ENCODE peak calls at places on chromosomes 4 and X, in four cellular contexts. H is GM12878, D is IMR-90, E is K562. B is an unnamed sample.

GRCh38 chr4:130131536-130131935 is 1035.6 kb downstream of the C4orf33 start:
- DNase-seq in H (no peak), D (no peak), E (no peak), B (no peak)

GRCh38 chr4:967113-968104 is 6.0 kb downstream of the DGKQ start:
- DNase-seq in H (no peak), D (no peak), E (no peak), B (no peak)

GRCh38 chrX:39907964-39908616 is 189.7 kb downstream of the BCOR start:
- DNase-seq in H (no peak), D (peak; percentile 95), E (no peak), B (peak; percentile 45)

GRCh38 chr4:83212041-83212851 is 72.4 kb downstream of the COQ2 start:
- DNase-seq in H (peak; percentile 90), D (no peak), E (no peak), B (no peak)

GRCh38 chr4:99876946-99877345 is 17.3 kb downstream of the LAMTOR3 start:
- DNase-seq in H (no peak), D (no peak), E (no peak), B (no peak)

GRCh38 chr4:104487105-104487504 is 7.6 kb downstream of the CXXC4 start:
- DNase-seq in H (no peak), D (no peak), E (no peak), B (no peak)

GRCh38 chrX:32708542-32708941 is 502.8 kb downstream of the DMD start:
- DNase-seq in H (no peak), D (no peak), E (no peak), B (no peak)

GRCh38 chrX:103779156-103779555 is 2.5 kb downstream of the PLP1 start:
- DNase-seq in H (no peak), D (no peak), E (no peak), B (peak; percentile 2)

GRCh38 chr4:38909015-38909414 is 41.4 kb downstream of the FAM114A1 start:
- DNase-seq in H (no peak), D (no peak), E (no peak), B (no peak)

GRCh38 chr4:139865537-139865936 is 199.9 kb downstream of the MGST2 start:
- DNase-seq in H (no peak), D (no peak), E (no peak), B (no peak)

GRCh38 chr4:123785515-123785914 is 388.9 kb downstream of the SPRY1 start:
- DNase-seq in H (no peak), D (peak; percentile 96), E (no peak), B (peak; percentile 10)

GRCh38 chr4:70936200-70936787 is 34.1 kb downstream of the MOB1B start:
- DNase-seq in H (no peak), D (peak; percentile 61), E (no peak), B (no peak)

GRCh38 chr4:190019023-190019858 is 7.8 kb downstream of the FRG2 start:
- DNase-seq in H (no peak), D (no peak), E (no peak), B (no peak)

GRCh38 chrX:31099536-31100090 is 27.8 kb upstream of the FTHL17 start:
- DNase-seq in H (peak; percentile 77), D (no peak), E (no peak), B (no peak)

GRCh38 chrX:44432641-44433040 is 89.2 kb upstream of the EFHC2 start:
- DNase-seq in H (no peak), D (peak; percentile 3), E (no peak), B (peak; percentile 64)

GRCh38 chr4:54571293-54571723 is 86.4 kb upstream of the KIT start:
- DNase-seq in H (no peak), D (no peak), E (peak; percentile 95), B (no peak)

GRCh38 chr4:25817059-25817681 is 45.6 kb downstream of the SEL1L3 start:
- DNase-seq in H (no peak), D (peak; percentile 86), E (no peak), B (no peak)

GRCh38 chrX:123525131-123525725 is 207.6 kb downstream of the THOC2 start:
- DNase-seq in H (no peak), D (no peak), E (no peak), B (no peak)

GRCh38 chr4:164154416-164154815 is 599.5 kb upstream of the SMIM31 start:
- DNase-seq in H (no peak), D (no peak), E (no peak), B (no peak)

GRCh38 chrX:46125139-46125538 is 420.1 kb downstream of the ZNF674 start:
- DNase-seq in H (no peak), D (no peak), E (no peak), B (no peak)

GRCh38 chrX:30637874-30638793 is 15.1 kb upstream of the GK start:
- DNase-seq in H (no peak), D (no peak), E (no peak), B (no peak)

GRCh38 chr4:122894802-122895201 is 27.6 kb downstream of the NUDT6 start:
- DNase-seq in H (no peak), D (no peak), E (no peak), B (peak; percentile 39)

DNA sequence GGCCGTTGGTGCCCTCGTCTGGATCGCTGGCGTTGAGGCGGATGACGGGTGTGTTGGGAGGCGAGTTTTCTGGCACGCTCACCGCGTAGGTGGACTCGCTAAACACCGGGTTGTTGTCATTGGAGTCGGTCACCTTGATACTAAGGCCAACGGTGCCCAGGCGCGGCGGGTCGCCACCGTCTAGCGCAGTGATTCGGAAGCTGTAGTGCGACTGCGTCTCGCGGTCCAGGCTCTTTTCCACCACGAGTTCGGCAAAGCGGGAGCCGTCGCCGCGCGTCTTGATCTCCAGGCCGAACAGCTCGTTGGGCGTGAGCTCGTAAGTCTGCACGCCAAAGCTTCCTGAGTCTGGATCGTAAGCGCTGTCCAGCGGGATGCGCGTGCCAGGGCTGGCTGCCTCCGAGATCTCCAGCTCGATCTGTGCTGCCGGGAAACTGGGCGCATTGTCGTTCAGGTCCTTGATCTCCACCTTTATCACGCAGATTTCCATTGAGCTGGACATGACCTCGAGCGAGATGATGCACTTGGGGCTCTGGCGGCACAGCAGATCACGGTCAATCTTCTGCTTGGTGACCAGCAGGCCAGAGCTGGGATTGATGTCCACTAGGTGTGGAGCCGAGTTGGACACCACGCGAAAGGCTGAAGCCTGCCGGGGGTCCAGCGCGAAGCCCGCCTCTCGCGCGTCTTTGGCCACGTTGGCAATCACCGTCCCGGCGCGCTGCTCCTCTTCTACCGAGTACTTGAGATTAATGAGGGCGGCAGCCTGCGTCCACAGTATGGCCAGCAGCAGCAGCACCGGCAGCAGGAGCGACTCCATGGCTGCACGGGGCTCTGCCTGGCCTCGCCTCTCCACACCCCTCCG is 2.1 kb downstream of the PCDH19 start:
- DNase-seq in H (no peak), D (no peak), E (no peak), B (peak; percentile 24)
- H3K4me1 ChIP-seq in H (no peaks in the 10 kb centered on the region), D (no peaks in the 10 kb centered on the region), E (no peaks in the 10 kb centered on the region), B (no peaks in the 10 kb centered on the region)

GRCh38 chr4:2484993-2485392 is 16.1 kb downstream of the RNF4 start:
- DNase-seq in H (peak; percentile 62), D (no peak), E (peak; percentile 27), B (peak; percentile 59)
- TF ChIP-seq FOS in H (no peak), D (no peak), E (no peak), B (no peak)

DNA sequence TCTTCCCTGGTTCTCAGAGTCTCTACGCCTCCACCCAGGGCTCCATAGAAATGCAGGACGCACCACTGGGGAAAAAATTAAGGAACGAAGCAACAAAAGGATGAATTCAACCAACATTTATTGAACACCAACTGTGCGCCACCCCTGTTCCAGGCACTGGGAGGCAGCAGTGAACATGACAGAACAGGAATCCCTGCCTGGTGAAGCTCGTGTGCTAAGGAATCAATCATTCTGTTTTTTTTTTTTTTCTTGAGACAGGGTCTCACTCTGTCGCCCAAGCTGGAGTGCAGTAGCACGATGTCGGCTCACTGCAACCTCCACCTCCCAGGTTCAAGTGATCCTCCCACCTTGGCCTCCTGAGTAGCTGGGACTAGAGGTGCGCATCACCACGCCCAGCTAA is 1.9 kb upstream of the FTSJ1 start:
- DNase-seq in H (no peak), D (no peak), E (peak; percentile 52), B (no peak)
- H3K4me1 ChIP-seq in H (peaks cover 6% of the 10 kb centered on the region), D (no peaks in the 10 kb centered on the region), E (peaks cover 25% of the 10 kb centered on the region), B (peaks cover 6% of the 10 kb centered on the region)

DNA sequence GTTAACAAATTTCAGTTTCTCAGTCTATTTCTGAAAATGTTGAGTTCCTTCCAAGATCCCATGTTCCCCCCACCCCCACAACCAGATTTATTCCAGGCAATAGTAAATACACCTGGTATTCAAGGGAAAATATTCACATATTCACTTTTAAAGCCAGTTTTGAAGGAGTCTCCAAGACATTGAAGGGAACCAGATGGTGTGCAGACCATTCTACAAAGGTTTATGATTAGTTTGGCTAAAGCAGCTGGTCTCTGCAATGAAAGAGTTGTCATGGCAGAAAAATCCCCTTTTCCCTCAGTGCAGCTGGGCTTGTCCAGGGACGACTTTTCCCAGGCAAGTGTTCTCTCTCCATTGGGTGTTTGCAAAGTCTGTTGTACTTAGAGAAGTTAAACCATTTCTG is 410.5 kb downstream of the IL1RAPL1 start:
- DNase-seq in H (no peak), D (peak; percentile 88), E (no peak), B (no peak)
- TF ChIP-seq FOS in H (no peak), D (no peak), E (no peak), B (no peak)

DNA sequence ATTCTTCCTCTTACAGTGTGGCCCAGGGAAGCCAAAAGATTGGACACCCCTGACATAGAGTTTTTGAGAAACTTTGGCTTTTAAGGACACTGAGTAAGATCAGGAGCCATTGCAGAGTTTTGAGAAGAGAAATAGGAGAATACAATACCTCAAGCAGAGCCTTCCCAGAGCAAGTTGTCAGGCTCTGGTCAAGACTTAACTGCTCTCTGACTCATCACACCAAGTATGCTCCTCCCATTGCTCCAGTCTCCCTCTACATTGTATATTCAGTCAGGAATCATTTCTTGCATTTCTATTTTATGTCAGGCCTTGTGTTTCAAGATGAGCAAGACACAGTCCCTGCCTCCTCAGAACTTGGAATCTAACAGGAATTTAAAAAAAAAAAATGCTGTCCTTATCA is 176.4 kb upstream of the FMR1 start:
- DNase-seq in H (no peak), D (no peak), E (no peak), B (no peak)
- H3K4me1 ChIP-seq in H (no peaks in the 10 kb centered on the region), D (no peaks in the 10 kb centered on the region), E (no peaks in the 10 kb centered on the region), B (no peaks in the 10 kb centered on the region)

B was measured in endothelial cell of umbilical vein.